ENCODE peak calls at places on chromosomes 13 and 19, in five cellular contexts. H is WTC11, E is GM23248, L is right atrium auricular region, B is breast epithelium. V is an unnamed sample.

GRCh38 chr13:112891477-112892401 is 77.3 kb upstream of the MCF2L start:
- DNase-seq in E (no peak), B (no peak), L (no peak), H (peak), V (no peak)

GRCh38 chr13:89199138-89199537 is 1528.0 kb downstream of the SLITRK5 start:
- DNase-seq in B (no peak), H (no peak), L (no peak), E (no peak), V (no peak)

GRCh38 chr19:16168465-16169081 is 4.8 kb downstream of the CIB3 start:
- DNase-seq in B (no peak), E (peak), L (no peak), H (no peak), V (no peak)

GRCh38 chr13:47005761-47006414 is 109.0 kb upstream of the HTR2A start:
- DNase-seq in L (no peak), E (peak), B (no peak), H (no peak), V (no peak)

GRCh38 chr13:88000239-88000638 is 329.1 kb downstream of the SLITRK5 start:
- DNase-seq in L (no peak), H (no peak), E (peak), B (no peak), V (no peak)

GRCh38 chr13:40476175-40476958 is 190.1 kb downstream of the FOXO1 start:
- DNase-seq in E (peak), H (no peak), L (no peak), B (no peak), V (no peak)

GRCh38 chr19:51735759-51736449 is 12.1 kb upstream of the HAS1 start:
- DNase-seq in B (peak), H (no peak), L (peak), E (peak), V (no peak)

GRCh38 chr13:100361504-100361903 is 227.1 kb downstream of the GGACT start:
- DNase-seq in B (no peak), H (no peak), E (peak), L (no peak), V (no peak)

GRCh38 chr13:74110053-74110452 is 24.2 kb downstream of the KLF12 start:
- DNase-seq in B (no peak), L (no peak), H (no peak), E (no peak), V (no peak)

GRCh38 chr19:4058696-4059492 is 7.8 kb downstream of the ZBTB7A start:
- DNase-seq in L (no peak), B (no peak), E (peak), H (no peak), V (no peak)

GRCh38 chr19:38386968-38387549 is 775 bp downstream of the GGN start:
- DNase-seq in B (no peak), E (peak), H (peak), L (no peak), V (no peak)

GRCh38 chr19:29658221-29658991 is 6.9 kb upstream of the PLEKHF1 start:
- DNase-seq in E (peak), H (no peak), B (no peak), L (no peak), V (no peak)

GRCh38 chr19:54302252-54302651 is 10.7 kb downstream of the LILRA5 start:
- DNase-seq in L (peak), H (no peak), B (no peak), E (no peak), V (no peak)

GRCh38 chr13:102443234-102443633 is 41.4 kb upstream of the FGF14 start:
- DNase-seq in B (no peak), L (no peak), H (no peak), E (no peak), V (no peak)

GRCh38 chr13:82305588-82305987 is 1576.7 kb downstream of the SLITRK1 start:
- DNase-seq in L (no peak), E (no peak), H (no peak), B (no peak), V (no peak)

GRCh38 chr19:12953456-12954149 is 3.4 kb downstream of the GADD45GIP1 start:
- DNase-seq in B (no peak), H (no peak), E (peak), L (no peak), V (no peak)

GRCh38 chr19:33047422-33047821 is 17.3 kb downstream of the RHPN2 start:
- DNase-seq in B (peak), E (no peak), H (peak), L (no peak), V (no peak)

GRCh38 chr13:34207334-34207733 is 389.4 kb downstream of the RFC3 start:
- DNase-seq in L (no peak), B (no peak), E (peak), H (no peak), V (no peak)

GRCh38 chr13:27474751-27475268 is 24.4 kb upstream of the MTIF3 start:
- DNase-seq in L (peak), H (no peak), B (no peak), E (no peak), V (no peak)

GRCh38 chr13:22082030-22082429 is 411.2 kb downstream of the FGF9 start:
- DNase-seq in H (no peak), E (no peak), B (no peak), L (no peak), V (no peak)

GRCh38 chr19:27962260-27962659 is 1250.7 kb downstream of the UQCRFS1 start:
- DNase-seq in E (no peak), B (no peak), L (no peak), H (no peak), V (no peak)

GRCh38 chr19:39867133-39867532 is 21.0 kb upstream of the FBL start:
- DNase-seq in H (no peak), E (no peak), B (no peak), L (no peak), V (no peak)